ENCODE peak calls at places on chromosomes 13 and 19, in six cellular contexts. S, C, G, R, K and N are unnamed samples. For H3K4me1, the result is how much of the 10 kb centered on the place peaks cover.

GRCh38 chr19:5891938-5892771 is 11.4 kb downstream of the NDUFA11 start:
- DNase-seq in C (peak), G (no peak), K (peak), S (peak), R (no peak), N (no peak)

GRCh38 chr19:15317392-15318011 is 14.8 kb downstream of the BRD4 start:
- DNase-seq in R (no peak), S (no peak), C (no peak), K (no peak), G (no peak), N (no peak)

GRCh38 chr19:14116918-14117578 is 514 bp downstream of the PRKACA start:
- DNase-seq in K (no peak), G (peak), R (no peak), C (peak), S (peak), N (peak)

GRCh38 chr13:98032168-98032567 is 78.7 kb downstream of the IPO5 start:
- DNase-seq in G (no peak), C (no peak), S (no peak), K (no peak), R (no peak), N (no peak)

GRCh38 chr19:6572217-6572616 is 18.7 kb downstream of the CD70 start:
- DNase-seq in R (no peak), G (peak), S (peak), C (peak), K (no peak), N (no peak)

GRCh38 chr19:5451494-5451893 is 3.7 kb upstream of the ZNRF4 start:
- DNase-seq in R (no peak), G (no peak), S (no peak), K (no peak), C (no peak), N (no peak)

GRCh38 chr19:19661675-19662251 is 1.7 kb downstream of the ATP13A1 start:
- DNase-seq in R (no peak), G (no peak), K (no peak), S (peak), C (peak), N (peak)

GRCh38 chr19:11138659-11139526 is 16.7 kb downstream of the SPC24 start:
- DNase-seq in C (peak), S (peak), G (peak), R (no peak), K (peak), N (no peak)

GRCh38 chr13:69243366-69243765 is 864.3 kb upstream of the ATXN8OS start:
- DNase-seq in K (no peak), R (no peak), G (no peak), C (no peak), S (no peak), N (no peak)

GRCh38 chr19:16822648-16823047 is 6.5 kb upstream of the SIN3B start:
- DNase-seq in R (peak), G (no peak), C (no peak), S (no peak), K (no peak), N (no peak)

GRCh38 chr13:29310806-29311205 is 284.7 kb downstream of the SLC7A1 start:
- DNase-seq in S (no peak), C (no peak), R (no peak), G (no peak), K (no peak), N (no peak)

GRCh38 chr19:29831041-29831548 is 19.3 kb downstream of the CCNE1 start:
- DNase-seq in K (no peak), R (peak), S (peak), G (peak), C (no peak), N (peak)

GRCh38 chr13:24491853-24492252 is 20.7 kb downstream of the PARP4 start:
- DNase-seq in R (no peak), K (no peak), G (no peak), S (no peak), C (no peak), N (no peak)

GRCh38 chr13:75935805-75936204 is 299.7 kb downstream of the LMO7 start:
- DNase-seq in G (no peak), K (no peak), S (no peak), R (no peak), C (no peak), N (no peak)

GRCh38 chr13:24727731-24728601 is 36.0 kb upstream of the RNF17 start:
- DNase-seq in G (peak), R (peak), S (peak), K (peak), C (peak), N (peak)

GRCh38 chr13:31369213-31369612 is 169.4 kb downstream of the B3GLCT start:
- DNase-seq in K (no peak), S (no peak), R (no peak), G (no peak), C (no peak), N (no peak)
- H3K4me1 ChIP-seq in K (under half), S (under half), R (under half), G (under half), C (under half), N (under half)

DNA sequence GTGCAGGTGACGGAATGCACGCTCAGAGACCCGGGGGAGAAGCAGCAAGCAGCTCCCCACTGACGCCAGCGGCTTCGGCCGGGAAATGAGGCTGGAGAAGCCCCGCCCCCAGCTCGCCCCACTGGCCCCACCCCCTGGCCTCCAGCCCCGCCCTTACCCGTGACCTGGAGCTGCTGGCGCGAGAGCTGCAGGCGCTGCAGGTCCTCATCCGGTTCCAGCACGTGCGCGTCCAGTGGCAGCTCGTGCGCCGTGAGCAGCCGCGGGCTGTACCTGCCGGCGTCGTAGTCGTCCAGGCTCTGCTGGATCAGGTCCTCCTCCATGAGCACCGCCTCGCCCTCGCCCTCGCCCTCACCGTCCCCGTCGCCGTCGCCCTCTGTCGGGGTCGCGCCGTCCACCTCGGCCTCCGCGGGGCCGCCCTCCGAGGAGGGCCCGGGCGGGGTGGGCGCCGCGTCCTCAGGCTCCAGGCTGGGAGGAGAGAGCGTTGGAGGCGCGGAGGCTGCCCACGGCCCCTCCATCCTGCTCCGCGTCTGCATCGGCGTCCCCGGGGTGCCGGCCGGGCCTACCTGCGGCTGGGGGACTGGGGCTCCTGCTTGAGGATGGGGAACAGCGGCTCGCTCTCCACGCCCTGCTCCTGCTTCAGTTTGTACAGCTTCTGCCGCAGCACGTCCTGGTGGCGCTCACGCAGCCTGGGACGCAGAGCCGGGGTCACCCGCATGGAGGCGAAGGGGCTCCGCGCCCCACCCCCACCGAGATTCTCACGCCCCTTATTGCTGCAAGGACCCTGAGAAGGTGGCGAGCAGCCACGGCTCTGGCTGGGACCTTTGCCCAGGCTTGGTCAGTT is 6.4 kb upstream of the TBXA2R start:
- DNase-seq in R (no peak), K (no peak), S (no peak), G (no peak), C (peak), N (no peak)
- H3K4me1 ChIP-seq in R (under half), K (under half), S (under half), G (under half), C (under half), N (under half)

GRCh38 chr19:3415695-3416094 is 49.3 kb downstream of the NFIC start:
- DNase-seq in S (no peak), C (no peak), G (no peak), K (no peak), R (no peak), N (no peak)
- H3K4me1 ChIP-seq in S (under half), C (under half), G (under half), K (under half), R (under half), N (under half)

DNA sequence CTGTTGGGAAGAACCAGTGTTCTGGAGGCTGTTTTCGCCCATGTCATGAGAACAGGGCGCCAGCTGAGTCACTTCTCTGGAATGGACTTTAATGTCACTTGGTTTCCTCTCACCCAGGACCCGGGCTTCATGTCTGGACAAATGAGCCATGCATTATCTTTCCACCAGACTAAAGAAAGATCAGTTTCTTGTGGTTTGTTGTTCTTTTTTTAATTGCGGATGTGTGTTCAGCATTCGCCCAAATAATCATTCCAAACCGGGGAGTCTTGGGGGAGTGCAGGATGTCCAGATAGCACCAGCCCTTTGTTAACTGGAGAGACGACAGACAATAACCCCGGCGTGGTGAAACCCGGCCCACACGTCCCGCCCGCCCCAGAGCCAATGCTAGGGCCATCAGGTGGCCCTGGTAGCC is 102.5 kb downstream of the COL4A2 start:
- DNase-seq in R (no peak), S (no peak), K (no peak), C (no peak), G (peak), N (no peak)
- H3K4me1 ChIP-seq in R (under half), S (under half), K (under half), C (half or more), G (half or more), N (under half)

DNA sequence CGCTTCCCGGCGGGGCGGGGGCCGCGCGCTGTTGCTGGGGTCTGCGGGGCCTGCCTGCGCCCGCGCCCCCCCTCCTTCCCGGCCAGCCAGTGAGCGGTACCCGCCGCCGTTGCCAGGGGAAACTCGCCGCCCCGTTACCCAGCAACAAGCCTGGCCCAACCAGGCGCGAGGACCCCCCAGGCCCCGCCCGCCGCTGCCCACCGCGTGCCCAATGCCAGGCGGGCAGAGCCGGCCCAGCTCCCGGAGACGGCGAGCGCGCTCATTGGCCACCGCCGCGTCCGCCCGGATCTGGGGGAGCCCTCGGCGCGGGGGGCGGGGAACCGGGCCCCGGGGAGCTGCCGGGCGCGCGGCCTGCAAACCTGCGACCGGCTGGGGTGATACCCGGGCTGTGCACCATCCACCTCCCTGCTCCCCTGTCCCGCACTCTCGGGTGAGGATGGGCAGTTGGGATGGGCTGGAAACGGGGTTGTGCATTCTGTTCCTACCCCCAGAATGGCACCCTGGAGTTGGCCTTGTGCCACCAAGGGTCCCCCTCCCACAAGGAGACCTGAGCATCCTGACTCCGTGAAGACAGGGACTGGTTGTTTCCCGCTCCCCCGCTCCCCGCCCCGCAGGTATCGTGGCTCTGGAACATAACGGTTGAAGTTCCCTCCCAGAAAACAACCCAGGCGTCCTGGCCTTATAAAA is 8.8 kb upstream of the BBC3 start:
- DNase-seq in C (peak), S (peak), G (peak), K (no peak), R (no peak), N (peak)
- H3K4me1 ChIP-seq in C (under half), S (under half), G (under half), K (under half), R (under half), N (under half)

GRCh38 chr13:30370916-30371521 is 51.3 kb upstream of the UBE2L5 start:
- DNase-seq in S (no peak), R (no peak), G (no peak), K (no peak), C (no peak), N (no peak)

GRCh38 chr13:30376426-30377311 is 45.6 kb upstream of the UBE2L5 start:
- DNase-seq in K (no peak), C (no peak), G (peak), S (peak), R (no peak), N (peak)

GRCh38 chr13:30371649-30372265 is 50.5 kb upstream of the UBE2L5 start:
- DNase-seq in C (no peak), R (peak), G (peak), S (peak), K (no peak), N (peak)

GRCh38 chr13:30375436-30375835 is 46.9 kb upstream of the UBE2L5 start:
- DNase-seq in S (no peak), G (peak), C (no peak), K (no peak), R (no peak), N (no peak)

DNA sequence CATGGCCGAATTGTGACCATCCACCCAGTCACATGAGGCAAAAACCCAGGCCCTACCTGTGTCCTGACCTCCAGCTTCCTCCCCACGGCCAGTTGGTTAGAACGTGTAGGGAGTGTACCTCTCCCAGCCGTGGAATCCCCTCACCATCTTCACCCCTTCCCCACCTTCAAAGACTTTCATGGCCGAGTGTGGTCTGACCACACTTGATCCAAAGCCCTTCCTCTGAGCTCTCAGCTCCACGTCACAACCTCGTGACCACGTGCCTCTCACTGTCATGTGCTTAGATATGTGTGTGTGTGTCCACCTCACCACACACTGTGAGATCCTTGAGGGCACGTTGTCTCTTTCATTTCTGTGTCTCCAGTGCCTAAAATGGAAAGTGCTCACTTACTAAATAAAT is 48.6 kb upstream of the UBE2L5 start:
- DNase-seq in G (peak), K (no peak), C (peak), R (no peak), S (peak), N (no peak)
- H3K4me1 ChIP-seq in G (under half), K (under half), C (under half), R (under half), S (under half), N (half or more)

GRCh38 chr19:48633148-48634035 is 3.8 kb downstream of the DBP start:
- DNase-seq in R (no peak), C (no peak), K (no peak), G (peak), S (peak), N (no peak)

GRCh38 chr19:48635966-48636858 is 967 bp downstream of the DBP start:
- DNase-seq in G (peak), C (no peak), K (no peak), R (no peak), S (no peak), N (no peak)

GRCh38 chr19:48635263-48635965 is 1.8 kb downstream of the DBP start:
- DNase-seq in G (peak), S (peak), K (peak), R (no peak), C (peak), N (peak)

GRCh38 chr19:48634036-48634342 is 3.2 kb downstream of the DBP start:
- DNase-seq in R (no peak), C (no peak), K (no peak), S (no peak), G (no peak), N (no peak)

DNA sequence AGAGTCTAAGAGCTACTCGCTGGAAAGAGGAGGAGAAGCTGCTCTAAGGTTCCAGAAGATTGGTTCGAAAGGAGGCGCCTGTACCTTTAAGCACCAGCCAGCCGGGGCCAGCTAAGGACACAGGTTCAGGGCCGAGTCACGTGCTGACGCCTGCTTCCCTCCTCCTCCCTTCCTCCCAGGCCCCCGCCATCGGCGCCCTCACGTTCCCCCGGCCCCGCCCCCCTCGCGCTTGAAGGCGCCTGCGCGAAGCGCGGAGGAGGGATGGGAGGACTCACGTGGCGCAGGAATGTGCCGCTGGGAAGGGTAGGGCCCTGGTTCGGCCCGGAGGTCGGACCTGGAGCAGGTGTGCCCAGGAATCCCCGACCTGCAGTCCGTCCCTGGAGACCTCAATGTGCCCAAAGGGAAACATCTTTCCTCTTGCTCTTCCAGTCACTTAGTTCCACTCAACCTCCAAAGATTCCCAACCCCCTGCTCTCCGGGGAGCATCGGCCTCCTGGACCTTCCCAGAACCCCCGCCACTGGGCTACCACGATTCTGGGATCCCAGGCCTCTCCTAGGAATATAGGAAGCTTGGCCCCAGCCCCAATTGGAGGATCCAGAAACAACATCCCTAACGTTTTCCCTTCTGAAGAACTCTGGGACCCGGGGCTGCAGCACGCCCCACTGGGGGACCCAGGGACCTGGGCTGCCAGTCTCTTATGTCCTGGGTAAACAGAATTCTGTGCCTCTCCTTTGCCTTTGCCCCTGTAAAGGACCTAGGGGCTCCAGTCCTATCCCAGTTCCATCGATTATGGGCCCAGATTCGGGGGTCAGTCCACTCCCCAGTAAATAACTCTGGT is 2.5 kb downstream of the DBP start:
- DNase-seq in C (peak), S (peak), R (peak), G (peak), K (peak), N (peak)
- H3K4me1 ChIP-seq in C (half or more), S (under half), R (under half), G (under half), K (under half), N (under half)